ENCODE peak calls at places on chromosome 12, in four cellular contexts. N, G, I and Z are unnamed samples.

GRCh38 chr12:60803147-60803546 is 1207.3 kb downstream of the SLC16A7 start:
- DNase-seq in I (no peak), N (no peak), G (peak; percentile 0), Z (no peak)

GRCh38 chr12:124564232-124564958 is 3.0 kb downstream of the NCOR2 start:
- DNase-seq in N (no peak), I (no peak), G (no peak), Z (no peak)

GRCh38 chr12:29799591-29799990 is 15.8 kb upstream of the TMTC1 start:
- DNase-seq in N (no peak), I (no peak), G (no peak), Z (no peak)

GRCh38 chr12:108563135-108563803 is 873 bp downstream of the ISCU start:
- DNase-seq in I (peak; percentile 87), G (peak; percentile 67), N (peak; percentile 87), Z (peak; percentile 88)

GRCh38 chr12:28710882-28711281 is 438.2 kb upstream of the FAR2 start:
- DNase-seq in I (no peak), N (no peak), G (peak; percentile 81), Z (no peak)

GRCh38 chr12:130967631-130968030 is 13.9 kb downstream of the ADGRD1 start:
- DNase-seq in N (no peak), G (no peak), I (no peak), Z (no peak)

GRCh38 chr12:57896139-57896436 is 45.3 kb upstream of the ATP23 start:
- DNase-seq in I (no peak), G (no peak), N (no peak), Z (no peak)

GRCh38 chr12:15852383-15852782 is 29.8 kb upstream of the STRAP start:
- DNase-seq in G (no peak), N (no peak), I (no peak), Z (no peak)

GRCh38 chr12:113260636-113261300 is 39.5 kb downstream of the TPCN1 start:
- DNase-seq in G (no peak), I (no peak), N (no peak), Z (no peak)

GRCh38 chr12:116882742-116883141 is 1.5 kb upstream of the HRK start:
- DNase-seq in G (no peak), I (no peak), N (no peak), Z (no peak)

GRCh38 chr12:632102-632696 is 31.0 kb downstream of the NINJ2 start:
- DNase-seq in I (no peak), G (peak; percentile 64), N (no peak), Z (no peak)

GRCh38 chr12:105317942-105318614 is 12.4 kb upstream of the C12orf75 start:
- DNase-seq in I (no peak), G (no peak), N (no peak), Z (no peak)

GRCh38 chr12:44159870-44160269 is 324.0 kb downstream of the TMEM117 start:
- DNase-seq in G (no peak), I (no peak), N (no peak), Z (no peak)

GRCh38 chr12:109880049-109880931 is at the start of gene GLTP:
- DNase-seq in G (no peak), I (peak; percentile 45), N (peak; percentile 94), Z (peak; percentile 71)

GRCh38 chr12:114443607-114444421 is 37.9 kb upstream of the TBX5 start:
- DNase-seq in G (no peak), I (no peak), N (no peak), Z (no peak)

GRCh38 chr12:124273630-124274029 is 21.3 kb upstream of the RFLNA start:
- DNase-seq in N (no peak), G (no peak), I (peak; percentile 79), Z (no peak)

GRCh38 chr12:26027401-26027800 is 68.9 kb downstream of the RASSF8 start:
- DNase-seq in G (no peak), I (no peak), N (no peak), Z (no peak)

GRCh38 chr12:52692253-52692652 is 11.1 kb downstream of the KRT77 start:
- DNase-seq in G (no peak), I (no peak), N (no peak), Z (no peak)

GRCh38 chr12:127245009-127245408 is 1022.0 kb upstream of the TMEM132C start:
- DNase-seq in N (no peak), G (no peak), I (no peak), Z (no peak)

GRCh38 chr12:54232790-54233189 is 44.0 kb upstream of the SMUG1 start:
- DNase-seq in N (no peak), G (no peak), I (no peak), Z (no peak)

GRCh38 chr12:65653321-65653720 is 171.0 kb upstream of the HMGA2 start:
- DNase-seq in N (no peak), G (no peak), I (no peak), Z (no peak)

GRCh38 chr12:1539135-1539534 is 55.2 kb downstream of the FBXL14 start:
- DNase-seq in G (no peak), I (no peak), N (peak; percentile 37), Z (no peak)

GRCh38 chr12:57226588-57227314 is 2.8 kb upstream of the SHMT2 start:
- DNase-seq in G (no peak), I (no peak), N (no peak), Z (no peak)

GRCh38 chr12:90234455-90234854 is 525.8 kb upstream of the ATP2B1 start:
- DNase-seq in G (no peak), N (no peak), I (no peak), Z (no peak)

GRCh38 chr12:28830491-28830890 is 318.6 kb upstream of the FAR2 start:
- DNase-seq in N (no peak), G (no peak), I (no peak), Z (no peak)

GRCh38 chr12:56487448-56488040 is 417 bp downstream of the GLS2 start:
- DNase-seq in I (no peak), N (peak; percentile 81), G (no peak), Z (peak; percentile 61)

GRCh38 chr12:13404111-13404628 is 207.6 kb downstream of the EMP1 start:
- DNase-seq in N (no peak), I (no peak), G (no peak), Z (no peak)

GRCh38 chr12:13405961-13406703 is 209.6 kb downstream of the EMP1 start:
- DNase-seq in N (no peak), I (no peak), G (no peak), Z (no peak)

GRCh38 chr12:13404631-13405473 is 208.3 kb downstream of the EMP1 start:
- DNase-seq in G (no peak), I (no peak), N (no peak), Z (no peak)
- H3K4me3 ChIP-seq in G (no peak overlapping the region), I (no peak overlapping the region), N (no peak overlapping the region), Z (no peak overlapping the region)

GRCh38 chr12:48903982-48904411 is 21.3 kb downstream of the FKBP11 start:
- DNase-seq in G (peak; percentile 62), N (peak; percentile 76), I (peak; percentile 52), Z (peak; percentile 66)
- TF ChIP-seq CTCF in G (peak; percentile 78), N (peak; percentile 68), I (peak; percentile 24), Z (peak; percentile 58)

GRCh38 chr12:98594050-98594853 is 766 bp downstream of the SLC25A3 start:
- DNase-seq in G (no peak), N (peak; percentile 78), I (no peak), Z (peak; percentile 20)
- H3K27me3 ChIP-seq in G (no peaks in the 10 kb centered on the region), N (no peaks in the 10 kb centered on the region), I (no peaks in the 10 kb centered on the region), Z (no peaks in the 10 kb centered on the region)

GRCh38 chr12:6850796-6851152 is 312 bp downstream of the CDCA3 start:
- DNase-seq in N (no peak), I (no peak), G (no peak), Z (no peak)
- H3K4me3 ChIP-seq in N (peak overlapping the region; percentile 85), I (peak overlapping the region; percentile 94), G (peak overlapping the region; percentile 97), Z (peak overlapping the region; percentile 80)

GRCh38 chr12:103431950-103432349 is 63.8 kb downstream of the C12orf42 start:
- DNase-seq in N (no peak), G (no peak), I (no peak), Z (no peak)
- TF ChIP-seq CTCF in N (no peak), G (no peak), I (no peak), Z (no peak)